ENCODE peak calls at places on chromosomes 12 and 14, in five cellular contexts. M, B, T, J and O are unnamed samples.

GRCh38 chr14:90560529-90560928 is 163.7 kb downstream of the CALM1 start:
- DNase-seq in M (no peak), B (no peak), T (no peak), J (no peak), O (no peak)

GRCh38 chr14:99758915-99759545 is 34.2 kb upstream of the EML1 start:
- DNase-seq in M (no peak), B (no peak), T (peak; percentile 45), J (no peak), O (no peak)

GRCh38 chr12:12901158-12901791 is 9.9 kb downstream of the GPRC5A start:
- DNase-seq in M (no peak), B (no peak), T (no peak), J (no peak), O (no peak)

GRCh38 chr14:68312884-68313725 is 479.8 kb downstream of the ZFP36L1 start:
- DNase-seq in M (no peak), B (peak; percentile 24), T (no peak), J (no peak), O (peak; percentile 96)

GRCh38 chr14:20458031-20458789 is 3.0 kb downstream of the PIP4P1 start:
- DNase-seq in M (no peak), B (no peak), T (no peak), J (no peak), O (no peak)

GRCh38 chr14:95292660-95293425 is 26.9 kb downstream of the CLMN start:
- DNase-seq in M (no peak), B (no peak), T (peak; percentile 51), J (no peak), O (no peak)

GRCh38 chr12:70305794-70306193 is 60.3 kb upstream of the KCNMB4 start:
- DNase-seq in M (no peak), B (no peak), T (no peak), J (no peak), O (no peak)

GRCh38 chr12:49959570-49960473 is 1.9 kb upstream of the AQP5 start:
- DNase-seq in M (no peak), B (no peak), T (peak; percentile 87), J (peak; percentile 68), O (no peak)

GRCh38 chr12:40105515-40106201 is at the start of gene SLC2A13:
- DNase-seq in M (no peak), B (peak; percentile 93), T (peak; percentile 92), J (no peak), O (peak; percentile 84)

GRCh38 chr14:95455246-95455645 is 61.2 kb downstream of the SYNE3 start:
- DNase-seq in M (no peak), B (no peak), T (peak; percentile 55), J (no peak), O (no peak)

GRCh38 chr12:108468149-108468968 is 46.7 kb upstream of the FICD start:
- DNase-seq in M (no peak), B (peak; percentile 33), T (no peak), J (no peak), O (peak; percentile 50)

GRCh38 chr12:114913871-114914801 is 230.2 kb upstream of the TBX3 start:
- DNase-seq in M (no peak), B (no peak), T (no peak), J (no peak), O (no peak)

GRCh38 chr14:75831971-75832370 is 149.8 kb downstream of the TGFB3 start:
- DNase-seq in M (no peak), B (no peak), T (no peak), J (no peak), O (no peak)

GRCh38 chr14:89294060-89294459 is 123.0 kb downstream of the FOXN3 start:
- DNase-seq in M (no peak), B (no peak), T (no peak), J (no peak), O (no peak)

GRCh38 chr12:45591635-45592034 is 137.9 kb upstream of the ARID2 start:
- DNase-seq in M (no peak), B (no peak), T (no peak), J (no peak), O (no peak)

GRCh38 chr12:46910830-46911229 is 85.0 kb upstream of the SLC38A4 start:
- DNase-seq in M (no peak), B (no peak), T (no peak), J (no peak), O (no peak)

GRCh38 chr14:105340821-105341408 is 26.4 kb downstream of the PACS2 start:
- DNase-seq in M (peak; percentile 70), B (no peak), T (no peak), J (no peak), O (no peak)

GRCh38 chr14:89267656-89268055 is 149.4 kb downstream of the FOXN3 start:
- DNase-seq in M (no peak), B (no peak), T (no peak), J (no peak), O (no peak)

GRCh38 chr14:61560323-61560722 is 135.0 kb upstream of the HIF1A start:
- DNase-seq in M (no peak), B (no peak), T (no peak), J (no peak), O (no peak)

GRCh38 chr14:70555890-70556289 is 21.1 kb upstream of the ADAM20 start:
- DNase-seq in M (no peak), B (no peak), T (peak; percentile 49), J (no peak), O (no peak)

GRCh38 chr12:113069751-113070116 is 13.2 kb downstream of the DTX1 start:
- DNase-seq in M (no peak), B (no peak), T (no peak), J (no peak), O (no peak)

GRCh38 chr12:130948136-130948535 is 5.6 kb upstream of the ADGRD1 start:
- DNase-seq in M (no peak), B (no peak), T (no peak), J (no peak), O (no peak)

GRCh38 chr12:24991209-24992049 is 42.5 kb upstream of the BCAT1 start:
- DNase-seq in M (peak; percentile 95), B (peak; percentile 67), T (no peak), J (peak; percentile 45), O (peak; percentile 82)

GRCh38 chr12:102958073-102958829 is 777 bp downstream of the ASCL1 start:
- DNase-seq in M (peak; percentile 5), B (no peak), T (no peak), J (no peak), O (peak; percentile 88)

GRCh38 chr12:49225551-49226166 is 36.8 kb upstream of the TUBA1A start:
- DNase-seq in M (no peak), B (no peak), T (no peak), J (no peak), O (no peak)

GRCh38 chr14:45786266-45786665 is 533.3 kb upstream of the MIS18BP1 start:
- DNase-seq in M (no peak), B (no peak), T (no peak), J (no peak), O (no peak)